ENCODE peak calls at places on chromosome 22, in four cellular contexts. N, Y, O and E are unnamed samples.

GRCh38 chr22:40597541-40598453 is 38.7 kb downstream of the MRTFA start:
- DNase-seq in O (no peak), Y (no peak), N (no peak), E (no peak)

GRCh38 chr22:41574847-41575381 is 14.1 kb downstream of the CSDC2 start:
- DNase-seq in O (peak), N (no peak), Y (no peak), E (no peak)

GRCh38 chr22:24133187-24133965 is 47.9 kb upstream of the SUSD2 start:
- DNase-seq in N (no peak), Y (no peak), O (no peak), E (no peak)

GRCh38 chr22:42697542-42698013 is 23.1 kb downstream of the A4GALT start:
- DNase-seq in Y (no peak), N (no peak), O (no peak), E (no peak)

GRCh38 chr22:50672471-50673230 is at the start of gene SHANK3:
- DNase-seq in Y (no peak), O (peak), N (no peak), E (no peak)

GRCh38 chr22:20218320-20218872 is 49.7 kb downstream of the RTN4R start:
- DNase-seq in Y (no peak), N (no peak), O (no peak), E (no peak)

GRCh38 chr22:50526849-50527801 is 1.7 kb upstream of the SCO2 start:
- DNase-seq in N (peak), O (peak), Y (no peak), E (peak)

GRCh38 chr22:42316988-42317387 is 46.5 kb upstream of the TCF20 start:
- DNase-seq in O (peak), N (no peak), Y (no peak), E (no peak)

GRCh38 chr22:41003041-41003440 is 51.9 kb downstream of the RBX1 start:
- DNase-seq in N (no peak), O (no peak), Y (no peak), E (no peak)

GRCh38 chr22:35892192-35892591 is 136.4 kb downstream of the RBFOX2 start:
- DNase-seq in N (no peak), Y (no peak), O (peak), E (no peak)

GRCh38 chr22:23403720-23404688 is 176.1 kb downstream of the IGLL1 start:
- DNase-seq in Y (no peak), O (no peak), N (no peak), E (no peak)

GRCh38 chr22:31829505-31829904 is 75.7 kb downstream of the DEPDC5 start:
- DNase-seq in Y (peak), N (no peak), O (peak), E (no peak)

GRCh38 chr22:31825513-31825912 is 71.7 kb downstream of the DEPDC5 start:
- DNase-seq in N (no peak), O (no peak), Y (no peak), E (no peak)

GRCh38 chr22:31828739-31829138 is 74.9 kb downstream of the DEPDC5 start:
- DNase-seq in O (no peak), N (no peak), Y (peak), E (no peak)

GRCh38 chr22:31822523-31822922 is 68.7 kb downstream of the DEPDC5 start:
- DNase-seq in O (no peak), N (no peak), Y (no peak), E (no peak)

DNA sequence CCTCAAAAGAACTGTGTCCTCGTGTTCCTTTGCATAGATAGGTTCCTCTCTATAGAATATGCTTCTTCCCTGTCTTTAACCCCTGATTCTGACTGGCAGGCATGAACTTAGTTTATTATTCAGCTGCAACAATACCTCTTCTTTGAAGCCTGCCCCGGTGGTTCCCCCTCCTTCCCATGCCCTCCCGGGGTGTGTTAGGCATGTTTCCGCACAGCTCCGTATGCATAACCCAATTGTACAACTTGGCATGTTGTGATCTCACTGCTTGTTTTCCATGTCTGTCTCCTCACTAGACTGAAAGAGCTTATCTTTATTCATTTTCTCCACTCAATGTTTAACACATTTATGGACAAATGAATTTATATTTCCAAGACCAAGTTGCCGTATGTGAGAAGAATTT is 72.6 kb downstream of the DEPDC5 start:
- DNase-seq in Y (no peak), N (no peak), O (no peak), E (no peak)
- TF ChIP-seq SPI1 in Y (no peak), N (no peak), O (no peak), E (no peak)

DNA sequence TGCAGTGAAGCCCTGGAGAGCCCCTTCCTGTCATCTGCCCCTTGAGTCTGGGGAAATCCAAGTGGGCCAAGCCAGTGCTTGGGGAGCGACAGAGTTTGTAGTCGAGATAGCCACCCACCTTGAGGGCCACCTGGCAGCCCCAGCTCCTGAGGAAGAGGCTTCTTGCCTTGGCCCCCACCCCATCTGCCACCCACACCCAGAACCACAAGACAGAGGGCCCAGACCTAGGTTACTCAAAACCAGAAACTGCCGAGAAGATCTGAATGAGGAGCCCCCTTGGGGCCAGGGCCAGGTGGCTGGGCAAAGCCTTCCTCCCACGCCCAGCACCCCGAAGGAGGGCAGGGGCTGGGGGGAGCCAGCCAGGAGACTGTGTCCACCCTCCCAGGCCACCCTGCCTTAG is 18.8 kb upstream of the PRR5 start:
- DNase-seq in N (no peak), Y (peak), O (no peak), E (no peak)
- TF ChIP-seq SPI1 in N (peak), Y (no peak), O (no peak), E (no peak)

GRCh38 chr22:49400136-49400865 is 427.4 kb downstream of the BRD1 start:
- DNase-seq in O (no peak), N (no peak), Y (no peak), E (no peak)
- TF ChIP-seq SPI1 in O (no peak), N (no peak), Y (no peak), E (no peak)

DNA sequence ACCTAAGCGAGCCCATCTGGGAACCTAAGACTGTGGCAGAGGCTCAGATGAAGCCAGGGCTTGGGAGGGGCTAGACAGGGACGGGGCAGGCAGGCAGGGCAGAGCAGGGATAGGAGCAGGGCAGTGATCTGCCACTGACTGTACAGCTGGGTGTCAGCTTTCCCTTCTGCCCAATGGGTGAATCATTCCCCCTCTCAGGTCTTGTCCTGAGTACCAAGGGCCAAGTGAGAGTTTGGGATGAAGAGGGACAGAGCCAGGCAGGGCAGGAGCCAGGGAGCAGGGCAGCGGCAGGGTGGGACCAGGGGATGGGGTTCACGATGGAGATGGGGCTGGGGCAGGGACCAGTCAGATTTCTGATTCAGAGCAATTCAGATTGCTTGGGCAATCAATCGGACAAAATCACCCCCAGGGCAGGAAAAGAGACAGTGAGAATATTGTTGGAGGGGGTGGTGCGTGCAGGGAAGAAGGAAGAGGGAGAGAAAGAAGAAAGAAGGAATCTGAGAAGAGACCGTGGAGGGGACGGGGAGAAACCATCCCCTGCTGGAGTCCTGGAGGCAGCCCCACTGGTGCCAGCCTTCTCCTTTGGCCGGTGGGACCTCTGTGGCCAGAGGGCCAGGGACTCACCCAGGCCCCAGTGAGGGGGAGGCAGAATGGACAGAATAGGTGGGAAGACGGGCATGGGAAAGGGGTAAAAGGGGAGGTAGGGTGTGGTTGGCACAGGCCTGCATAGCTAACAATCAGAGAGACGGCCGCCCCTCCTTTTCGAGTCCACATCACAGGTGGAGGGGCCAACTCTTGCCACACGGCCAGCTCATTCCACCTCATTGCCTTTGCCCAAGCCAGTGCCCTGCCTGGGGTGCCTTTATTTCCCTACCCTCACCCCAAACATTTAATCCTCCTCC is 47.2 kb downstream of the CYTH4 start:
- DNase-seq in N (no peak), Y (no peak), O (no peak), E (no peak)
- TF ChIP-seq SPI1 in N (no peak), Y (no peak), O (no peak), E (no peak)